ENCODE peak calls at places on chromosomes 3 and 15, in seven cellular contexts. One of them, this sample, is unnamed.

GRCh38 chr15:76208786-76209424 is 102.4 kb downstream of the ETFA start:
- DNase-seq in bronchial epithelial cell: peak
- DNase-seq in GM06990: no peak
- DNase-seq in HCT116: no peak
- DNase-seq in omental fat pad: no peak
- DNase-seq in upper lobe of right lung: no peak
- DNase-seq in H9: no peak
- DNase-seq in this sample: no peak

GRCh38 chr3:2218826-2219225 is 120.2 kb downstream of the CNTN4 start:
- DNase-seq in bronchial epithelial cell: no peak
- DNase-seq in GM06990: no peak
- DNase-seq in HCT116: no peak
- DNase-seq in omental fat pad: no peak
- DNase-seq in upper lobe of right lung: no peak
- DNase-seq in H9: no peak
- DNase-seq in this sample: no peak

GRCh38 chr3:119899178-119899511 is 117.2 kb downstream of the NR1I2 start:
- DNase-seq in bronchial epithelial cell: no peak
- DNase-seq in GM06990: no peak
- DNase-seq in HCT116: no peak
- DNase-seq in omental fat pad: no peak
- DNase-seq in upper lobe of right lung: no peak
- DNase-seq in H9: no peak
- DNase-seq in this sample: no peak

GRCh38 chr3:76442374-76442915 is 597.5 kb upstream of the ROBO2 start:
- DNase-seq in bronchial epithelial cell: no peak
- DNase-seq in GM06990: no peak
- DNase-seq in HCT116: no peak
- DNase-seq in omental fat pad: no peak
- DNase-seq in upper lobe of right lung: no peak
- DNase-seq in H9: no peak
- DNase-seq in this sample: no peak

GRCh38 chr15:46618984-46619383 is 984.2 kb downstream of the SQOR start:
- DNase-seq in bronchial epithelial cell: no peak
- DNase-seq in GM06990: no peak
- DNase-seq in HCT116: no peak
- DNase-seq in omental fat pad: no peak
- DNase-seq in upper lobe of right lung: no peak
- DNase-seq in H9: no peak
- DNase-seq in this sample: no peak

GRCh38 chr3:74845086-74845485 is 230.6 kb upstream of the CNTN3 start:
- DNase-seq in bronchial epithelial cell: peak
- DNase-seq in GM06990: no peak
- DNase-seq in HCT116: no peak
- DNase-seq in omental fat pad: no peak
- DNase-seq in upper lobe of right lung: no peak
- DNase-seq in H9: no peak
- DNase-seq in this sample: no peak

GRCh38 chr15:42084465-42085235 is 9.7 kb downstream of the PLA2G4D start:
- DNase-seq in bronchial epithelial cell: peak
- DNase-seq in GM06990: peak
- DNase-seq in HCT116: no peak
- DNase-seq in omental fat pad: peak
- DNase-seq in upper lobe of right lung: peak
- DNase-seq in H9: peak
- DNase-seq in this sample: no peak

GRCh38 chr3:142150271-142150670 is 927 bp upstream of the TFDP2 start:
- DNase-seq in bronchial epithelial cell: no peak
- DNase-seq in GM06990: no peak
- DNase-seq in HCT116: no peak
- DNase-seq in omental fat pad: no peak
- DNase-seq in upper lobe of right lung: no peak
- DNase-seq in H9: no peak
- DNase-seq in this sample: no peak

GRCh38 chr15:28912422-28912821 is 26.6 kb downstream of the APBA2 start:
- DNase-seq in bronchial epithelial cell: no peak
- DNase-seq in GM06990: no peak
- DNase-seq in HCT116: no peak
- DNase-seq in omental fat pad: no peak
- DNase-seq in upper lobe of right lung: peak
- DNase-seq in H9: no peak
- DNase-seq in this sample: peak

GRCh38 chr3:89617706-89618105 is 510.3 kb downstream of the EPHA3 start:
- DNase-seq in bronchial epithelial cell: peak
- DNase-seq in GM06990: no peak
- DNase-seq in HCT116: no peak
- DNase-seq in omental fat pad: no peak
- DNase-seq in upper lobe of right lung: no peak
- DNase-seq in H9: no peak
- DNase-seq in this sample: no peak

GRCh38 chr15:45118131-45118588 is 4.0 kb downstream of the DUOXA2 start:
- DNase-seq in bronchial epithelial cell: peak
- DNase-seq in GM06990: peak
- DNase-seq in HCT116: peak
- DNase-seq in omental fat pad: peak
- DNase-seq in upper lobe of right lung: peak
- DNase-seq in H9: peak
- DNase-seq in this sample: peak

GRCh38 chr3:178434206-178434805 is 101.9 kb upstream of the KCNMB2 start:
- DNase-seq in bronchial epithelial cell: no peak
- DNase-seq in GM06990: no peak
- DNase-seq in HCT116: no peak
- DNase-seq in omental fat pad: no peak
- DNase-seq in upper lobe of right lung: no peak
- DNase-seq in H9: no peak
- DNase-seq in this sample: no peak

GRCh38 chr3:101677436-101678286 is 729 bp upstream of the ZBTB11 start:
- DNase-seq in bronchial epithelial cell: no peak
- DNase-seq in GM06990: peak
- DNase-seq in HCT116: no peak
- DNase-seq in omental fat pad: no peak
- DNase-seq in upper lobe of right lung: no peak
- DNase-seq in H9: peak
- DNase-seq in this sample: no peak

GRCh38 chr3:142279965-142280590 is 54.7 kb upstream of the GK5 start:
- DNase-seq in bronchial epithelial cell: peak
- DNase-seq in GM06990: peak
- DNase-seq in HCT116: peak
- DNase-seq in omental fat pad: no peak
- DNase-seq in upper lobe of right lung: no peak
- DNase-seq in H9: peak
- DNase-seq in this sample: no peak

GRCh38 chr15:95300958-95301357 is 1029.5 kb upstream of the NR2F2 start:
- DNase-seq in bronchial epithelial cell: peak
- DNase-seq in GM06990: no peak
- DNase-seq in HCT116: no peak
- DNase-seq in omental fat pad: no peak
- DNase-seq in upper lobe of right lung: no peak
- DNase-seq in H9: no peak
- DNase-seq in this sample: no peak

GRCh38 chr15:36601497-36601932 is 22.1 kb downstream of the CDIN1 start:
- DNase-seq in bronchial epithelial cell: no peak
- DNase-seq in GM06990: no peak
- DNase-seq in HCT116: no peak
- DNase-seq in omental fat pad: no peak
- DNase-seq in upper lobe of right lung: no peak
- DNase-seq in H9: no peak
- DNase-seq in this sample: no peak

GRCh38 chr15:25802285-25802830 is 60.8 kb downstream of the ATP10A start:
- DNase-seq in bronchial epithelial cell: no peak
- DNase-seq in GM06990: no peak
- DNase-seq in HCT116: no peak
- DNase-seq in omental fat pad: no peak
- DNase-seq in upper lobe of right lung: peak
- DNase-seq in H9: no peak
- DNase-seq in this sample: no peak

GRCh38 chr15:66178531-66178910 is 75.0 kb downstream of the MEGF11 start:
- DNase-seq in bronchial epithelial cell: no peak
- DNase-seq in GM06990: no peak
- DNase-seq in HCT116: no peak
- DNase-seq in omental fat pad: no peak
- DNase-seq in upper lobe of right lung: no peak
- DNase-seq in H9: peak
- DNase-seq in this sample: no peak

GRCh38 chr15:75198560-75199346 is 2.9 kb upstream of the C15orf39 start:
- DNase-seq in bronchial epithelial cell: no peak
- DNase-seq in GM06990: peak
- DNase-seq in HCT116: peak
- DNase-seq in omental fat pad: no peak
- DNase-seq in upper lobe of right lung: no peak
- DNase-seq in H9: peak
- DNase-seq in this sample: no peak

GRCh38 chr15:98914626-98915025 is 93.0 kb downstream of the PGPEP1L start:
- DNase-seq in bronchial epithelial cell: peak
- DNase-seq in GM06990: no peak
- DNase-seq in HCT116: no peak
- DNase-seq in omental fat pad: no peak
- DNase-seq in upper lobe of right lung: no peak
- DNase-seq in H9: no peak
- DNase-seq in this sample: no peak

GRCh38 chr3:183857863-183858262 is 26.8 kb downstream of the PARL start:
- DNase-seq in bronchial epithelial cell: no peak
- DNase-seq in GM06990: no peak
- DNase-seq in HCT116: no peak
- DNase-seq in omental fat pad: no peak
- DNase-seq in upper lobe of right lung: no peak
- DNase-seq in H9: no peak
- DNase-seq in this sample: no peak

GRCh38 chr3:134840459-134840858 is 45.4 kb downstream of the EPHB1 start:
- DNase-seq in bronchial epithelial cell: no peak
- DNase-seq in GM06990: no peak
- DNase-seq in HCT116: no peak
- DNase-seq in omental fat pad: no peak
- DNase-seq in upper lobe of right lung: no peak
- DNase-seq in H9: no peak
- DNase-seq in this sample: no peak

GRCh38 chr3:146148468-146148931 is 12.5 kb downstream of the PLOD2 start:
- DNase-seq in bronchial epithelial cell: no peak
- DNase-seq in GM06990: no peak
- DNase-seq in HCT116: no peak
- DNase-seq in omental fat pad: no peak
- DNase-seq in upper lobe of right lung: no peak
- DNase-seq in H9: no peak
- DNase-seq in this sample: no peak

GRCh38 chr3:154176036-154176435 is 54.8 kb downstream of the ARHGEF26 start:
- DNase-seq in bronchial epithelial cell: no peak
- DNase-seq in GM06990: no peak
- DNase-seq in HCT116: no peak
- DNase-seq in omental fat pad: no peak
- DNase-seq in upper lobe of right lung: no peak
- DNase-seq in H9: no peak
- DNase-seq in this sample: no peak
- TF ChIP-seq CTCF in bronchial epithelial cell: no peak
- TF ChIP-seq CTCF in GM06990: no peak
- TF ChIP-seq CTCF in HCT116: no peak
- TF ChIP-seq CTCF in omental fat pad: no peak
- TF ChIP-seq CTCF in upper lobe of right lung: no peak
- TF ChIP-seq CTCF in H9: no peak
- TF ChIP-seq CTCF in this sample: no peak

DNA sequence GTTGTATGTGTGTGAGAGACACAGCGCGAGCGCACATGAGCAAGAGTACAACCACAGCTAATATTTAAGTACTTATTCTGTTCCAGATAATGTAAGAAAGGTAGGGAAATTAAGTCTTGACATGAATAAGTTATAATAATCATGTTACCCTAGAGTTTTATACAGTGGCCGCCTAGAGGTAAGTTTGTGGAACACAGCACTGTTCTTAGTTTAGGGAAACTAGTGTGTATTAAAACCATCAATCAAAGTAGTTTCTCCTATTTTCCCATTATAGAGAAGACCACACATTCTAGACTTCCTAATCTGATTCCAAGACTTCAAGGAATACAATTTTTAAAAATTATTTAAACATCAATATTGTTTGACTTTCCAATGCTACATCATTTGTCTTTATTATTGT is 9.5 kb downstream of the ALDH1A2 start:
- DNase-seq in bronchial epithelial cell: no peak
- DNase-seq in GM06990: no peak
- DNase-seq in HCT116: no peak
- DNase-seq in omental fat pad: no peak
- DNase-seq in upper lobe of right lung: no peak
- DNase-seq in H9: no peak
- DNase-seq in this sample: no peak
- TF ChIP-seq CTCF in bronchial epithelial cell: no peak
- TF ChIP-seq CTCF in GM06990: no peak
- TF ChIP-seq CTCF in HCT116: no peak
- TF ChIP-seq CTCF in omental fat pad: no peak
- TF ChIP-seq CTCF in upper lobe of right lung: peak
- TF ChIP-seq CTCF in H9: peak
- TF ChIP-seq CTCF in this sample: peak

DNA sequence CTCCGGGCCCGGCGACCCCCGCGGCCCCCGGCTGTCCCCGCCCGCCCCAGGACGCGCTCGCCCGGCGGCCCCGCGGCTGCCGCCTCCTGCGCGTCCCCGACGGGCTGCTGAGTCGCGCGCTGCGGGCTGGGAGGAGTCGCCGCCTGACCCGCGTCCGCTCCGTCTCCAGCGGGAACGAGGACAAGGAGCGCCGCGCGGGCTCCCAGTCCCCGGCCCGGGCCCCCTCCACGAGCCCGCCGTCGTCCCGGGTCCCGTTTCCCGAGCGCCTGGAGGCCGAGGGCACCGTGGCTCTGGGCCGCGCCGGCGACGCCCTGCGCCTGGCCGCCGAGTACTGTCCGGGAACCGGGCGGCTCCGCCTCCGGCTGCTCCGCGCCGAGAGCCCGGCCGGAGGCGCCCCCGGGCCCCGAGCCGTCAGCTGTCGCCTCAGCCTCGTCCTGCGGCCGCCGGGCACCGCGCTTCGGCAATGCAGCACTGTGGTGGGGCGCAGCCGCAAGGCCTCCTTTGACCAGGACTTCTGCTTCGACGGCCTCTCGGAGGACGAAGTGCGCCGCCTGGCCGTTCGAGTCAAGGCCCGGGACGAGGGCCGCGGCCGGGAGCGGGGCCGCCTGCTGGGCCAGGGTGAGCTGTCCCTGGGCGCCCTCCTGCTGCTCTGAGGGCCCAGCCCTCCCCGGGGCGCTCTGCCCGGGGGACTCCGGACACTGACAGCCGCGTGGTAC is 1.5 kb downstream of the C2CD4A start:
- DNase-seq in bronchial epithelial cell: no peak
- DNase-seq in GM06990: peak
- DNase-seq in HCT116: no peak
- DNase-seq in omental fat pad: no peak
- DNase-seq in upper lobe of right lung: peak
- DNase-seq in H9: peak
- DNase-seq in this sample: no peak
- TF ChIP-seq CTCF in bronchial epithelial cell: peak
- TF ChIP-seq CTCF in GM06990: peak
- TF ChIP-seq CTCF in HCT116: peak
- TF ChIP-seq CTCF in omental fat pad: no peak
- TF ChIP-seq CTCF in upper lobe of right lung: peak
- TF ChIP-seq CTCF in H9: peak
- TF ChIP-seq CTCF in this sample: peak

DNA sequence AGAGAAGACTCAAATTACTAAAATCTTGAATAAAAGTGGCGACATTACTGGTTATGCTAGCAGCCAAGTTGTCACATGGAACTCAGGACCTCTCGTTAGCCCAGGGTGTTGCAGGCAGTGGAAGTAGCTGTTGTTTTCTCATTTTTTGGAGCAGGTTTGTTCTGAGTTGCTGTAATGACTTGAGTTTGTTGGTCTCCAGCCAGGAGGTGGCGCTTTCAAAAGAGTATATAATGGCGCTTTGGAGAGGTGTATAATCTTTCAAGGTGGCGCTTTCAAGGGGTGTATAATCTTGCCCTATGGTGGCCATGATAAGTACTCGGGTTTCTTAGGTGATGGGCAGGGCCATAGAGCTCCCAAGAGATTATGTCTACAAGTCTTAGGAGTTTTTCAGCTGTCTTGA is 632.7 kb downstream of the NTRK3 start:
- DNase-seq in bronchial epithelial cell: no peak
- DNase-seq in GM06990: no peak
- DNase-seq in HCT116: no peak
- DNase-seq in omental fat pad: no peak
- DNase-seq in upper lobe of right lung: no peak
- DNase-seq in H9: peak
- DNase-seq in this sample: no peak
- TF ChIP-seq CTCF in bronchial epithelial cell: no peak
- TF ChIP-seq CTCF in GM06990: no peak
- TF ChIP-seq CTCF in HCT116: no peak
- TF ChIP-seq CTCF in omental fat pad: no peak
- TF ChIP-seq CTCF in upper lobe of right lung: no peak
- TF ChIP-seq CTCF in H9: peak
- TF ChIP-seq CTCF in this sample: no peak

This sample was measured in chondrocyte.